ENCODE peak calls at places on chromosomes 1 and 21, in six cellular contexts. H is uterus; K is NCI-H1417; I is osteocyte; U is C1 segment of cervical spinal cord; T is stimulated activated CD4-positive, alpha-beta T cell treated with anti-CD3 and anti-CD28 coated beads, Interleukin-1b, Interleukin-23, amount 100 ng/mL, for 1 hour. C is an unnamed sample.

GRCh38 chr1:5456090-5456789 is 536.0 kb downstream of the NPHP4 start:
- DNase-seq in I (no peak), T (no peak), U (no peak), K (peak; percentile 62), H (no peak), C (no peak)

GRCh38 chr1:213014642-213015041 is 1.0 kb downstream of the ANGEL2 start:
- DNase-seq in T (no peak), U (no peak), H (no peak), K (no peak), I (no peak), C (no peak)

GRCh38 chr1:239682945-239683344 is 296.6 kb downstream of the CHRM3 start:
- DNase-seq in T (no peak), I (no peak), U (no peak), H (no peak), K (peak; percentile 65), C (no peak)

GRCh38 chr21:15616864-15617574 is 112.8 kb upstream of the USP25 start:
- DNase-seq in I (no peak), U (no peak), T (no peak), H (peak; percentile 34), K (no peak), C (no peak)

GRCh38 chr1:1283821-1284220 is 3.6 kb downstream of the SCNN1D start:
- DNase-seq in T (no peak), I (no peak), U (no peak), K (no peak), H (no peak), C (no peak)

GRCh38 chr1:99867682-99868081 is 17.5 kb downstream of the AGL start:
- DNase-seq in U (no peak), I (no peak), T (no peak), K (no peak), H (no peak), C (no peak)

GRCh38 chr1:185441608-185442007 is 124.6 kb upstream of the IVNS1ABP start:
- DNase-seq in H (no peak), I (no peak), T (no peak), U (no peak), K (no peak), C (no peak)

GRCh38 chr1:15902882-15903281 is 55.4 kb downstream of the SPEN start:
- DNase-seq in T (no peak), U (no peak), I (no peak), K (no peak), H (no peak), C (no peak)

GRCh38 chr1:175708787-175709186 is 34.6 kb downstream of the TNR start:
- DNase-seq in K (no peak), T (no peak), I (no peak), H (no peak), U (no peak), C (no peak)

GRCh38 chr1:163866539-163866938 is 544.8 kb downstream of the NUF2 start:
- DNase-seq in U (no peak), H (no peak), I (no peak), T (no peak), K (no peak), C (no peak)

GRCh38 chr1:33250217-33250616 is 6.1 kb upstream of the ZNF362 start:
- DNase-seq in T (no peak), H (no peak), I (no peak), U (no peak), K (no peak), C (no peak)

GRCh38 chr21:44527156-44527982 is 12.6 kb downstream of the KRTAP10-1 start:
- DNase-seq in K (no peak), H (peak; percentile 5), T (no peak), U (no peak), I (no peak), C (no peak)

GRCh38 chr1:228809621-228810313 is 74.5 kb downstream of the RHOU start:
- DNase-seq in I (no peak), U (no peak), T (no peak), K (no peak), H (no peak), C (no peak)

GRCh38 chr1:20787775-20788488 is 825 bp upstream of the HP1BP3 start:
- DNase-seq in K (peak; percentile 81), I (no peak), U (no peak), T (no peak), H (no peak), C (no peak)

GRCh38 chr1:108107658-108108057 is 92.5 kb downstream of the SLC25A24 start:
- DNase-seq in T (no peak), I (no peak), U (no peak), H (no peak), K (no peak), C (no peak)

C was measured in dorsolateral prefrontal cortex.